ENCODE peak calls at places on chromosome 16, in four cellular contexts. C is testis, S is transverse colon, K is AG09309. E is an unnamed sample.

GRCh38 chr16:17314148-17314547 is 156.6 kb downstream of the XYLT1 start:
- DNase-seq in S (no peak), K (no peak), C (no peak), E (no peak)

GRCh38 chr16:31001507-31002251 is 8.8 kb downstream of the STX1B start:
- DNase-seq in K (no peak), S (no peak), C (no peak), E (no peak)

GRCh38 chr16:72501739-72502653 is 330.0 kb upstream of the PMFBP1 start:
- DNase-seq in C (peak), S (peak), K (peak), E (peak)

GRCh38 chr16:65500007-65500406 is 378.1 kb upstream of the CDH11 start:
- DNase-seq in C (no peak), K (no peak), S (no peak), E (no peak)

GRCh38 chr16:57568173-57568678 is 25.8 kb downstream of the ADGRG5 start:
- DNase-seq in K (no peak), C (no peak), S (no peak), E (no peak)

GRCh38 chr16:75392911-75393310 is 40.4 kb downstream of the CFDP1 start:
- DNase-seq in S (no peak), C (no peak), K (no peak), E (no peak)

GRCh38 chr16:81693047-81693446 is 86.0 kb upstream of the PLCG2 start:
- DNase-seq in S (no peak), K (peak), C (peak), E (no peak)

GRCh38 chr16:22078656-22079055 is 13.7 kb upstream of the VWA3A start:
- DNase-seq in K (no peak), C (no peak), S (no peak), E (no peak)

GRCh38 chr16:48366165-48367093 is 18.8 kb downstream of the SIAH1 start:
- DNase-seq in C (no peak), K (peak), S (peak), E (peak)

DNA sequence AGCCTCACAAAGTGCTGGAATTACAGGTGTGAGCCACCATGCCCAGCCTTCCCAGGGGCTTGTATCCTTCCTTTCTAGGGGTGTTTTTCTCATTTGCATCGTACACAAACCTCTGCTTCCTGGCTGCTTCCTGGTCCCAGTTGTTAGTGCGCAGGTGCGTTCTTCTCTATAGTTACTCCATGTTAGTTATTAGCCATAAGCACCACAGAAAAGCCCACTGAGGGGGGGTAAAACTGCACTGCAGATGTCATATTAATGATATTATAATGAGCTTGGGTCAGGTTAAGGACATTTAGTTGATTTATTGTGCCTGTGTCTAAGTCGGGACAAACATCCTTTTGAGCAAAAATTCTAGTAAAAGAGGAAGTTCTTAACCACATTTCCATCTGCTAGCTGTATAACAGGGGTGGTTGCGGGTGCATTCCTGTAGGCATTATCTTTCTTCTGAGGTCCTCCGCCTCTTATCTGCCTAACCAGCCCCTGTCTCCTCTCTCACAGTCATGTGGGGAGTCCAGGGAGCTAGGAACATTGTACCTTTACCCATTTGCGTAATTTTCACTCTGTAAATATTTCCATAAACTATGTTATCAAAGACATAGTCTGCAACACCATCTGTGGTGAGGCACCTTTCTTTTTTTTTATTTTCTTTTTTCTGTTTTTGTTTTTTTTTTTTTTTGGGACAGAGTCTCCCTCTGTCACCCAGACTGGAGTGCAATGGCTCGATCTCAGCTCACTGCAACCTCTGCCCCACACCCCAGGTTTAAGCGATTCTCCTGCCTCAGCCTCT is 23.6 kb upstream of the ATF7IP2 start:
- DNase-seq in C (no peak), S (no peak), K (no peak), E (no peak)
- H3K4me3 ChIP-seq in C (no peak), S (no peak), K (no peak), E (no peak)

DNA sequence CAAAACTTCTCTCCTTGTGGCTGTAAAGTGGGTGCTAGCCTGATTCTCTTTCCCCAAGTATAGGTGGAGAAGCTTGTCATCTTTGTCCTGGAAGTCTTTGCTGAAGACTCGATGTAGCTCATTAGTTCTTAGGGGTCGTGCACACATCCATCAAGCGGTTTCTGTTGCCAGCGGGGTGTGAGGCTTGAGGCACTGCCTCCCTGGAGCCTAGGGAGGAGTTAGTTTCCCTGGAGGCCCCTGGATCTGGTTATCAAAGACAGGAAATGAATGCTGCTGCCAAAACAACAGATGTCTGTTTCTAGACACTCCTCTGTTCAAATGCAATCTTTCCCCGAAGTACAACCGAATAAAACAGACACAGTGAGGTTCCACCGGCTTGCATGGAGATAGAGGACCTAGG is 17.4 kb downstream of the HS3ST4 start:
- DNase-seq in K (no peak), S (no peak), C (no peak), E (no peak)
- H3K4me3 ChIP-seq in K (no peak), S (no peak), C (no peak), E (no peak)

GRCh38 chr16:53510704-53511070 is 7.7 kb upstream of the AKTIP start:
- DNase-seq in C (no peak), K (no peak), S (no peak), E (no peak)
- H3K4me3 ChIP-seq in C (no peak), K (no peak), S (no peak), E (no peak)

GRCh38 chr16:3823427-3823826 is 57.1 kb downstream of the CREBBP start:
- DNase-seq in C (no peak), S (no peak), K (no peak), E (no peak)
- H3K4me3 ChIP-seq in C (no peak), S (no peak), K (no peak), E (no peak)

DNA sequence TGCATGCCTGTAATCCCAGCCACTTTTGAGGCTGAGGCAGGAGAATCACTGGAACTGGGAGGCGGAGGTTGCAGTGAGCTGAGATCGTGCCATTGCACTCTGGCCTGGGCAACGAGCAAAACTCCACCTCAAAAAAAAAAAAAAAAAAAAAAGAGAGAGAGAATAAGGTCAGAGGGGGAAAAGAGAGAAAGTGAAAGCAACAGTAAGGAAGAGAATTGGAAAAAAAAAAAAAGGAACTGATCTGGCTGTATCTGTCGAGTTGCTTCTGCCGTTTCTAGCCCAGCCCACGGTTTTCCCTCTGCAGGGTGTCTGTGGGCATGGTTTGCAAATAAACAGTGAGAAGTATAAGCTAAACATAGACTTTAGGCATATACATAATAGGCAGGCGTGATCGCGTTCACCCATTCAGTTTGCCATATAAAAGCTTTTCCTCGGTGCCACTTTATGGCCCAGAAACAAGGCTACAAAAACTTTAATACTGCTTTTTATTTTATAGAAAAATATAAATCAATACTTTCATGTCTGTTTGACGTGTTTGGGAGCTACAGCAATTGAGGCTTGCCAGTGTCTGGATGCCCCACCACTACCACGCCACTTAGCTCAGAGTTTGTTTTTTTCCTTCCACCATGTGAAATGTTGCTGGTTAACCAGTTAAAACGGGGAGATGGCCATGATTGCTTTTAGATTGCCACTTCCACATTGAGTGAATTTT is 436.7 kb downstream of the MAF start:
- DNase-seq in C (no peak), K (no peak), S (peak), E (no peak)
- H3K4me3 ChIP-seq in C (no peak), K (no peak), S (no peak), E (no peak)

GRCh38 chr16:629289-630023 is 1.3 kb upstream of the WFIKKN1 start:
- DNase-seq in K (no peak), S (no peak), C (no peak), E (no peak)
- H3K4me3 ChIP-seq in K (no peak), S (no peak), C (no peak), E (no peak)

GRCh38 chr16:2060346-2060745 is 12.6 kb downstream of the TSC2 start:
- DNase-seq in C (no peak), S (no peak), K (no peak), E (no peak)

GRCh38 chr16:2058901-2059300 is 11.1 kb downstream of the TSC2 start:
- DNase-seq in C (no peak), K (no peak), S (no peak), E (no peak)

GRCh38 chr16:2061526-2061925 is 13.7 kb downstream of the TSC2 start:
- DNase-seq in S (no peak), K (no peak), C (no peak), E (no peak)

GRCh38 chr16:2062801-2063200 is 15.0 kb downstream of the TSC2 start:
- DNase-seq in K (no peak), C (no peak), S (no peak), E (no peak)

GRCh38 chr16:2061023-2061422 is 13.2 kb downstream of the TSC2 start:
- DNase-seq in C (no peak), S (no peak), K (no peak), E (no peak)
- H3K4me3 ChIP-seq in C (no peak), S (no peak), K (no peak), E (no peak)

GRCh38 chr16:12132850-12133249 is 156.3 kb downstream of the SNX29 start:
- DNase-seq in S (no peak), K (no peak), C (no peak), E (no peak)
- H3K4me3 ChIP-seq in S (no peak), K (no peak), C (no peak), E (no peak)

GRCh38 chr16:86597126-86597879 is 19.0 kb downstream of the FOXL1 start:
- DNase-seq in C (no peak), S (no peak), K (no peak), E (no peak)

GRCh38 chr16:86595983-86596605 is 17.7 kb downstream of the FOXL1 start:
- DNase-seq in S (no peak), C (no peak), K (no peak), E (no peak)

GRCh38 chr16:86601356-86601755 is 23.0 kb downstream of the FOXL1 start:
- DNase-seq in C (no peak), S (no peak), K (no peak), E (no peak)

GRCh38 chr16:86598607-86599318 is 20.4 kb downstream of the FOXL1 start:
- DNase-seq in K (no peak), C (no peak), S (no peak), E (no peak)

DNA sequence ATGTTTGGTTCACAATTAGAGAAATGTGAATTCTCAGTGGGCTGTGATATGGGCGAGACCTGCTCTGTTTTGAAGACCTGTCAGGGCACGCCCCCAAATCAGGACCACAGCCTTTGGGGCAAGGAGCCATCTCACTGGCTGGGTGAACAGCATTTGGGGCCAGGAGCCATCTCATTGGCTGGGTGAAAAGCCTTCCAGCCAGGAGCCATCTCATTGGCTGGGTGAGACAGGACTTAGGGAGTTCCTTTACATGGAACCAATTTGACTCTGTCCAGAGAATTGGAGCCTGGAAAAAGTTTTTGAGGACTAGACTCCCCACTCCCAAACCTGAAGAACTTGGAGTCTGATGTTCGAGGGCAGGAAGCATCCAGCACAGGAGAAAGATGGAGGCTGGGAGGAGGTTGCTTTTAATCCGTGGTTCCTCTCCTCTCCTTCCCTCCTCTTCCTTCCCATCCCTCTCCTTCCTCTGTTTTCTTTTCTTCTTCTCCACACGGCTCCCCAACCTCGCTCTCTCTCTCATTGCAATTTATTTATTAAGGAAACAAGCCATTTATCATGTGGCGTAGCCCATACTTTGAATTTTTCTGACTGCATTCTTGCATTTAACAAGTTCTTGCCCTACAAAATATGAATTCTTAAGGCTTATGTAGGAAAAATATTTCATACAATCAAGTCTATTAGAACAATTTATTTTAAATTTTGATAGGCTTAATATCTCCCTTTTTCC is 19.7 kb downstream of the FOXL1 start:
- DNase-seq in C (peak), K (no peak), S (no peak), E (peak)
- H3K4me3 ChIP-seq in C (peak), K (no peak), S (no peak), E (peak)

GRCh38 chr16:26335236-26335809 is 643.6 kb downstream of the HS3ST4 start:
- DNase-seq in S (no peak), C (no peak), K (no peak), E (no peak)
- H3K4me3 ChIP-seq in S (no peak), C (no peak), K (no peak), E (no peak)

E was measured in ascending aorta.